ENCODE peak calls at places on chromosomes 3 and 15, in six cellular contexts. S is cardiac muscle cell, H is keratinocyte, K is trophoblast cell, J is Peyer's patch, P is IMR-90. M is an unnamed sample. For H3K9me3 and H3K4me1, the result is how much of the 10 kb centered on the place peaks cover.

GRCh38 chr3:156723182-156723619 is 48.8 kb downstream of the TIPARP start:
- DNase-seq in H (no peak), J (no peak), K (no peak), S (no peak), P (peak), M (no peak)

GRCh38 chr3:133468251-133468721 is 68.4 kb downstream of the BFSP2 start:
- DNase-seq in K (no peak), H (no peak), S (no peak), J (no peak), P (peak), M (no peak)

GRCh38 chr3:137217733-137218132 is 259.9 kb downstream of the IL20RB start:
- DNase-seq in K (no peak), S (no peak), J (no peak), H (no peak), P (no peak), M (no peak)

GRCh38 chr3:179653777-179654117 is 907 bp downstream of the USP13 start:
- DNase-seq in J (peak), P (no peak), S (no peak), H (no peak), K (no peak), M (no peak)

GRCh38 chr3:43077261-43077660 is 28.6 kb downstream of the POMGNT2 start:
- DNase-seq in P (no peak), S (no peak), J (no peak), H (no peak), K (no peak), M (no peak)

GRCh38 chr15:43187544-43188155 is 2.4 kb downstream of the CCNDBP1 start:
- DNase-seq in H (peak), S (peak), J (no peak), P (peak), K (no peak), M (no peak)

GRCh38 chr3:22609139-22609538 is 594.0 kb upstream of the UBE2E2 start:
- DNase-seq in K (no peak), H (no peak), P (no peak), J (no peak), S (no peak), M (no peak)

GRCh38 chr15:38129531-38130199 is 123.0 kb upstream of the SPRED1 start:
- DNase-seq in H (peak), J (peak), P (peak), S (peak), K (peak), M (no peak)

GRCh38 chr3:16801698-16802097 is 83.1 kb upstream of the PLCL2 start:
- DNase-seq in P (peak), H (no peak), K (peak), J (no peak), S (peak), M (no peak)

GRCh38 chr3:71468311-71469130 is 115.0 kb downstream of the FOXP1 start:
- DNase-seq in P (no peak), H (no peak), J (no peak), K (no peak), S (no peak), M (no peak)

GRCh38 chr3:196181127-196181546 is 30.1 kb downstream of the ZDHHC19 start:
- DNase-seq in K (no peak), J (no peak), P (no peak), H (no peak), S (no peak), M (no peak)

GRCh38 chr15:48806151-48806550 is 4.7 kb downstream of the CEP152 start:
- DNase-seq in H (no peak), S (peak), P (peak), J (no peak), K (no peak), M (no peak)

GRCh38 chr3:161863775-161864174 is 367.2 kb downstream of the OTOL1 start:
- DNase-seq in K (no peak), H (no peak), P (no peak), S (no peak), J (no peak), M (no peak)

GRCh38 chr3:143654906-143655305 is 193.4 kb downstream of the SLC9A9 start:
- DNase-seq in J (no peak), H (no peak), S (no peak), P (no peak), K (no peak), M (no peak)

GRCh38 chr15:40233727-40234577 is 4.9 kb upstream of the PAK6 start:
- DNase-seq in H (no peak), S (no peak), K (peak), J (peak), P (no peak), M (no peak)

GRCh38 chr15:65355173-65355982 is 22.4 kb downstream of the IGDCC3 start:
- DNase-seq in J (no peak), K (no peak), S (no peak), P (no peak), H (no peak), M (no peak)

GRCh38 chr3:127011270-127011992 is 28.5 kb downstream of the PLXNA1 start:
- DNase-seq in S (peak), P (peak), H (no peak), J (no peak), K (peak), M (no peak)

GRCh38 chr3:50481992-50482391 is 21.4 kb downstream of the CACNA2D2 start:
- DNase-seq in P (no peak), J (no peak), K (no peak), H (no peak), S (no peak), M (no peak)

GRCh38 chr15:64944961-64945360 is 33.3 kb downstream of the ANKDD1A start:
- DNase-seq in H (no peak), S (no peak), P (no peak), J (no peak), K (no peak), M (no peak)

GRCh38 chr3:126021224-126021623 is 52.2 kb downstream of the ROPN1B start:
- DNase-seq in S (peak), K (no peak), P (no peak), H (no peak), J (no peak), M (no peak)

GRCh38 chr3:10551821-10552630 is 46.6 kb upstream of the ATP2B2 start:
- DNase-seq in S (peak), H (no peak), P (peak), J (peak), K (no peak), M (peak)

GRCh38 chr3:171860830-171861535 is 17.8 kb downstream of the TMEM212 start:
- DNase-seq in H (no peak), P (peak), K (no peak), S (peak), J (no peak), M (no peak)

GRCh38 chr3:47073685-47074084 is 90.2 kb downstream of the SETD2 start:
- DNase-seq in S (peak), J (no peak), H (no peak), K (no peak), P (no peak), M (no peak)

GRCh38 chr3:143565943-143566342 is 282.3 kb downstream of the SLC9A9 start:
- DNase-seq in K (no peak), J (no peak), H (no peak), S (peak), P (no peak), M (no peak)

GRCh38 chr3:57597973-57598351 is 818 bp upstream of the ARF4 start:
- DNase-seq in P (peak), S (no peak), H (no peak), J (peak), K (peak), M (no peak)

GRCh38 chr3:100978036-100978659 is 15.1 kb downstream of the ABI3BP start:
- DNase-seq in P (no peak), H (no peak), K (no peak), J (no peak), S (no peak), M (no peak)

GRCh38 chr3:80060664-80061063 is 292.9 kb upstream of the ROBO1 start:
- DNase-seq in H (no peak), J (no peak), K (no peak), S (peak), P (no peak), M (no peak)

GRCh38 chr15:69604050-69604378 is 151.4 kb downstream of the RPLP1 start:
- DNase-seq in J (peak), S (no peak), K (peak), P (no peak), H (no peak), M (no peak)

GRCh38 chr3:169106662-169107061 is 556.9 kb downstream of the MECOM start:
- DNase-seq in J (no peak), P (no peak), K (no peak), S (peak), H (no peak), M (no peak)

GRCh38 chr15:61824291-61824690 is 236.0 kb downstream of the VPS13C start:
- DNase-seq in K (no peak), H (no peak), S (no peak), J (no peak), P (no peak), M (no peak)

GRCh38 chr15:89307046-89307587 is 27.5 kb downstream of the POLG start:
- DNase-seq in J (no peak), S (peak), K (no peak), H (no peak), P (peak), M (no peak)

GRCh38 chr3:151751161-151751560 is 17.4 kb downstream of the AADACL2 start:
- DNase-seq in K (peak), S (peak), J (no peak), P (peak), H (no peak), M (no peak)

GRCh38 chr3:10833855-10834414 is 17.9 kb downstream of the SLC6A11 start:
- DNase-seq in K (no peak), S (no peak), P (no peak), J (no peak), H (no peak), M (no peak)

GRCh38 chr3:42195879-42196330 is 70.1 kb downstream of the CCK start:
- DNase-seq in J (no peak), S (peak), H (no peak), P (peak), K (peak), M (no peak)

GRCh38 chr3:110815008-110815583 is 256.5 kb upstream of the NECTIN3 start:
- DNase-seq in K (no peak), J (no peak), S (peak), H (no peak), P (peak), M (no peak)

GRCh38 chr3:89268059-89268458 is 160.6 kb downstream of the EPHA3 start:
- DNase-seq in K (no peak), S (no peak), J (no peak), H (no peak), P (no peak), M (no peak)

GRCh38 chr3:180802837-180803236 is 109.6 kb upstream of the FXR1 start:
- DNase-seq in J (no peak), K (no peak), P (peak), S (peak), H (no peak), M (no peak)

GRCh38 chr3:30354513-30354912 is 251.9 kb upstream of the TGFBR2 start:
- DNase-seq in S (no peak), K (no peak), H (no peak), P (no peak), J (no peak), M (no peak)

GRCh38 chr3:47643092-47643491 is 64.4 kb upstream of the CSPG5 start:
- DNase-seq in S (no peak), P (no peak), J (no peak), K (no peak), H (no peak), M (no peak)

GRCh38 chr3:115513411-115513800 is 109.9 kb upstream of the GAP43 start:
- DNase-seq in H (no peak), J (no peak), K (no peak), P (no peak), S (no peak), M (no peak)
- H3K27ac ChIP-seq in H (no peak), J (no peak), K (no peak), P (no peak), S (no peak), M (no peak)

GRCh38 chr3:183653209-183654064 is 18.0 kb downstream of the KLHL24 start:
- DNase-seq in K (no peak), J (no peak), S (peak), P (no peak), H (no peak), M (peak)
- H3K9me3 ChIP-seq in K (under half), J (under half), S (under half), P (under half), H (under half), M (under half)

GRCh38 chr3:123404391-123404790 is 44.5 kb downstream of the ADCY5 start:
- DNase-seq in H (no peak), S (no peak), P (no peak), J (no peak), K (no peak), M (no peak)

GRCh38 chr3:123406598-123406997 is 42.3 kb downstream of the ADCY5 start:
- DNase-seq in S (no peak), H (no peak), J (peak), K (no peak), P (no peak), M (no peak)

GRCh38 chr3:123405936-123406510 is 42.9 kb downstream of the ADCY5 start:
- DNase-seq in S (no peak), K (no peak), J (no peak), P (no peak), H (no peak), M (no peak)

GRCh38 chr3:123401836-123402530 is 46.9 kb downstream of the ADCY5 start:
- DNase-seq in H (no peak), S (no peak), K (no peak), J (no peak), P (no peak), M (no peak)

DNA sequence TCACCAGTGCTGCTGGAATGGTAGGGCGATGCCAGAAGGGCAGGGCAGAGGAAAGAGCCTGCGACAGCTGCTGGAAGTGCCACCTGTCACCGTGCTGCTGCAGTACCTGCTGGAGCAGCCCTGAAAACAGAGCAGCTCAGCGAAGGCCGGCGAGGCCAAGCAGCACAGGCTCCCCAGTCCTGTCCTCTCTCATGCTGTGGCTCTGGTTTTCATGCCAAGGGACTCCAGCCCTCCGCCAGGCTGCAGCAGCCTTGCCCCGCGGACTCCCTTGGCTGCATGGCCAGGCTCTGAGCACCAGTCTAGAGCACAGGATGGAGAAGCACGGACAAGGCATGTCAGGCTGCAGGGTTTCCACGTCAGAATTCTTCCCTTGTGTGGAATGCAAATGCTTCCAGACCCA is 43.9 kb downstream of the ADCY5 start:
- DNase-seq in K (no peak), P (no peak), H (no peak), S (no peak), J (no peak), M (no peak)
- H3K4me1 ChIP-seq in K (under half), P (under half), H (under half), S (under half), J (under half), M (under half)

GRCh38 chr3:23698652-23699313 is 107.0 kb upstream of the UBE2E1 start:
- DNase-seq in H (no peak), P (no peak), S (no peak), J (no peak), K (peak), M (no peak)
- H3K27ac ChIP-seq in H (no peak), P (no peak), S (no peak), J (no peak), K (no peak), M (no peak)

DNA sequence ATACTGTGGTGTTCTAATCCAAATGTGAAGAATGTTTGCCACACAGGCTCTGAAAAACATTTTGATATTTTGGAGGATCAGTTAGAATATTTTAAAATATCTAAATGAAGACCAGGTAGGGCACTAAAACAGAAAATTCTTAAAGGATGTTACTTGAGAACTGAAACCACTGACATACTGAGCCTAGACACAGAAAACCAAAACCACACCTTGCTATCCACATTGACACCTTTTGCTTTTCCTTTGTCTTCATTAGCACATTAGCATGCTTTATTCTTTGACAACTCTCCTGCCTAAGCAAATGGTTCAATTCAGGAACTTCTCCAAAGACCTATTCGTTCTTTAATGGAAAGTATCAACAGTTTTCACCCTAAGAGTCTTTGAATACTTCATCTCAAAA is 835.9 kb upstream of the GRM7 start:
- DNase-seq in J (no peak), P (no peak), K (no peak), S (no peak), H (no peak), M (no peak)
- H3K9me3 ChIP-seq in J (under half), P (under half), K (under half), S (under half), H (under half), M (under half)

M was measured in CD4-positive, alpha-beta memory T cell.